ENCODE peak calls at places on chromosomes 7 and 10, in four cellular contexts. One of them, this sample, is unnamed.

GRCh38 chr10:8048281-8049008 is 6.0 kb upstream of the GATA3 start:
- DNase-seq in mesothelial cell of epicardium: no peak
- DNase-seq in PC-3: no peak
- DNase-seq in AG04449: no peak
- DNase-seq in this sample: no peak

GRCh38 chr7:21922605-21923004 is 23.1 kb downstream of the CDCA7L start:
- DNase-seq in AG04449: no peak
- DNase-seq in PC-3: no peak
- DNase-seq in mesothelial cell of epicardium: no peak
- DNase-seq in this sample: no peak

GRCh38 chr7:143882611-143883078 is 19.3 kb downstream of the TCAF1 start:
- DNase-seq in AG04449: no peak
- DNase-seq in PC-3: no peak
- DNase-seq in mesothelial cell of epicardium: peak
- DNase-seq in this sample: peak

GRCh38 chr7:45709168-45710034 is 135.2 kb downstream of the ADCY1 start:
- DNase-seq in PC-3: no peak
- DNase-seq in AG04449: no peak
- DNase-seq in mesothelial cell of epicardium: no peak
- DNase-seq in this sample: no peak

GRCh38 chr7:148850564-148850963 is 33.5 kb downstream of the EZH2 start:
- DNase-seq in mesothelial cell of epicardium: no peak
- DNase-seq in AG04449: no peak
- DNase-seq in PC-3: no peak
- DNase-seq in this sample: no peak

GRCh38 chr10:61283066-61283465 is 170.1 kb downstream of the TMEM26 start:
- DNase-seq in mesothelial cell of epicardium: no peak
- DNase-seq in AG04449: no peak
- DNase-seq in PC-3: no peak
- DNase-seq in this sample: no peak

GRCh38 chr7:35555386-35555785 is 139.5 kb downstream of the HERPUD2 start:
- DNase-seq in PC-3: no peak
- DNase-seq in AG04449: no peak
- DNase-seq in mesothelial cell of epicardium: no peak
- DNase-seq in this sample: no peak

GRCh38 chr7:95440394-95441038 is 5.7 kb upstream of the PON2 start:
- DNase-seq in PC-3: no peak
- DNase-seq in AG04449: no peak
- DNase-seq in mesothelial cell of epicardium: no peak
- DNase-seq in this sample: no peak

GRCh38 chr10:102457591-102458150 is 6.3 kb upstream of the C10orf95 start:
- DNase-seq in AG04449: no peak
- DNase-seq in mesothelial cell of epicardium: no peak
- DNase-seq in PC-3: no peak
- DNase-seq in this sample: no peak

GRCh38 chr10:110273474-110273873 is 31.2 kb downstream of the SMNDC1 start:
- DNase-seq in PC-3: peak
- DNase-seq in AG04449: peak
- DNase-seq in mesothelial cell of epicardium: no peak
- DNase-seq in this sample: no peak

GRCh38 chr7:154484943-154485342 is 432.7 kb downstream of the DPP6 start:
- DNase-seq in mesothelial cell of epicardium: no peak
- DNase-seq in PC-3: no peak
- DNase-seq in AG04449: no peak
- DNase-seq in this sample: no peak

GRCh38 chr10:104880655-104881222 is 239.6 kb downstream of the SORCS3 start:
- DNase-seq in mesothelial cell of epicardium: no peak
- DNase-seq in AG04449: no peak
- DNase-seq in PC-3: no peak
- DNase-seq in this sample: no peak

GRCh38 chr7:1053002-1053411 is 8.7 kb downstream of the GPR146 start:
- DNase-seq in mesothelial cell of epicardium: no peak
- DNase-seq in AG04449: no peak
- DNase-seq in PC-3: no peak
- DNase-seq in this sample: no peak

GRCh38 chr7:77367976-77368375 is 48.2 kb downstream of the GSAP start:
- DNase-seq in AG04449: no peak
- DNase-seq in mesothelial cell of epicardium: no peak
- DNase-seq in PC-3: no peak
- DNase-seq in this sample: no peak

GRCh38 chr7:91556956-91557650 is 292.9 kb downstream of the FZD1 start:
- DNase-seq in PC-3: peak
- DNase-seq in AG04449: no peak
- DNase-seq in mesothelial cell of epicardium: no peak
- DNase-seq in this sample: no peak

GRCh38 chr7:55594414-55594813 is 22.1 kb upstream of the VOPP1 start:
- DNase-seq in PC-3: no peak
- DNase-seq in mesothelial cell of epicardium: no peak
- DNase-seq in AG04449: no peak
- DNase-seq in this sample: no peak

GRCh38 chr10:100327007-100327700 is 2.9 kb downstream of the PKD2L1 start:
- DNase-seq in mesothelial cell of epicardium: no peak
- DNase-seq in PC-3: no peak
- DNase-seq in AG04449: no peak
- DNase-seq in this sample: no peak

GRCh38 chr10:72124984-72125383 is 36.6 kb upstream of the SPOCK2 start:
- DNase-seq in AG04449: peak
- DNase-seq in PC-3: no peak
- DNase-seq in mesothelial cell of epicardium: no peak
- DNase-seq in this sample: no peak

GRCh38 chr10:17019696-17020095 is 109.9 kb downstream of the CUBN start:
- DNase-seq in PC-3: no peak
- DNase-seq in AG04449: no peak
- DNase-seq in mesothelial cell of epicardium: no peak
- DNase-seq in this sample: no peak
- TF ChIP-seq CTCF in PC-3: no peak
- TF ChIP-seq CTCF in AG04449: no peak
- TF ChIP-seq CTCF in mesothelial cell of epicardium: no peak
- TF ChIP-seq CTCF in this sample: no peak

GRCh38 chr10:68550747-68551411 is 9.3 kb upstream of the TET1 start:
- DNase-seq in PC-3: peak
- DNase-seq in mesothelial cell of epicardium: no peak
- DNase-seq in AG04449: no peak
- DNase-seq in this sample: peak
- TF ChIP-seq CTCF in PC-3: peak
- TF ChIP-seq CTCF in mesothelial cell of epicardium: peak
- TF ChIP-seq CTCF in AG04449: peak
- TF ChIP-seq CTCF in this sample: peak

GRCh38 chr7:3649250-3649649 is 348.2 kb downstream of the SDK1 start:
- DNase-seq in PC-3: peak
- DNase-seq in AG04449: no peak
- DNase-seq in mesothelial cell of epicardium: no peak
- DNase-seq in this sample: no peak
- TF ChIP-seq CTCF in PC-3: peak
- TF ChIP-seq CTCF in AG04449: no peak
- TF ChIP-seq CTCF in mesothelial cell of epicardium: no peak
- TF ChIP-seq CTCF in this sample: no peak

GRCh38 chr7:118175751-118176150 is 8.2 kb upstream of the LSM8 start:
- DNase-seq in mesothelial cell of epicardium: no peak
- DNase-seq in AG04449: no peak
- DNase-seq in PC-3: no peak
- DNase-seq in this sample: no peak
- TF ChIP-seq CTCF in mesothelial cell of epicardium: no peak
- TF ChIP-seq CTCF in AG04449: no peak
- TF ChIP-seq CTCF in PC-3: no peak
- TF ChIP-seq CTCF in this sample: no peak

GRCh38 chr7:104126411-104126841 is 81.4 kb downstream of the ORC5 start:
- DNase-seq in mesothelial cell of epicardium: no peak
- DNase-seq in AG04449: no peak
- DNase-seq in PC-3: no peak
- DNase-seq in this sample: no peak
- TF ChIP-seq CTCF in mesothelial cell of epicardium: no peak
- TF ChIP-seq CTCF in AG04449: no peak
- TF ChIP-seq CTCF in PC-3: no peak
- TF ChIP-seq CTCF in this sample: no peak

DNA sequence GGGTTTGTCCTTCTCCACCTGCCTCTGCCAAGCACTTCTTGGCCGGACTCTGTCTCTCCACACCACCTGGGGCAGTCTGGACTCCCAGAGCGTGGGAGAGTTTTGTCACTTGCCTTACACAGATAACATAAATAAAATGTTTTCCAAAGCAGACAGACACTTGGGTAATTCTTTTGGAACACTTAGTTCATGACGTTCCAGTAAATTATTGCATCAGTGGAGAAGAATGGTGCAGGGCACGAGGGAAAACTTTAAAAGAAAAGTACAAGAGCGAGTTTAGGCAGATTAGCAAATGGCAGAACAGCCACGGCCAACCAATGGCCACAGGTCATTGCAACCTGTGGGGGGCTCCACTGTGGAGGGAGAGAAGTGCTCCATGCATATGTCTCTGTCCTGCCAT is 170.6 kb upstream of the GRB10 start:
- DNase-seq in mesothelial cell of epicardium: no peak
- DNase-seq in PC-3: no peak
- DNase-seq in AG04449: no peak
- DNase-seq in this sample: no peak
- TF ChIP-seq CTCF in mesothelial cell of epicardium: no peak
- TF ChIP-seq CTCF in PC-3: no peak
- TF ChIP-seq CTCF in AG04449: no peak
- TF ChIP-seq CTCF in this sample: no peak

DNA sequence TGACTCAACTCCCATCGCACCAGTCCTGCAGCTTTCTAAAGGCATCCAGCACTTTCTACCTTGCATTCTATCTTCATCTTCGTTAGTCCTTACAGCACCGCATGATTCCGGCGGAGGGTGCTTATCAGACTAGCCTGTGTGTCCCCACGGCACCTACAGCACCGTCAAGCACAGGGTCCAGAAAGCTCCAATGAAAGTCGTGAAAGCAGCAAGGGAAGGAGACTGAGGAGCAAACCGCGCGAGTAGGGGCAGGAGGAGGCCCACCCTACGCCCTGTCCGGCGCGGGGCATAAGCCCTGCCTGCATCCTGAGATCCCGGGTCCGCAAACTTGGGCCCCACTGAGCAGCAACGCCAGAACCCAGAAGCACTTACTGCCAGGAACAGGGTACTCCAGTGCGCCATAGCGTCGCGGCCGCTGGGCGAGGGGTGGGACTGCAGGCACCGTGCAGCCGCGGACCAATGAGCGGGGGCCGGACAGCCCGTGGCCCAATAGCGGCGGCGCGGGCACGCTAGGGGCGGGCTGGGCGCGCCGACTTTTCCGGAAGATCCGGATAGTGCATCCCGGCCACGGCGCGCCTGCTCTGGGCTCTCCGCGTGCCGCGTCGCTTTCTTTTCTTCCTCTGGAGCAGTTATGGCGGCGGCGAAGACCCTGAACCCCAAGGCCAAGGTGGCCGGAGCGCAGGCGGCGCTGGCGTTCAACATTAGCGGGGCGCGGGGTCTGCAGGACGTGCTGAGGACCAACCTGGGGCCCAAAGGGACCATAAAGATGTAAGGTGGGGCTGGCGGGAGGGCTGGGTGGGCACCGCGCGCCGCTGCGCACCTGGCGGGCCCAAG is 122.1 kb upstream of the VKORC1L1 start:
- DNase-seq in mesothelial cell of epicardium: peak
- DNase-seq in PC-3: peak
- DNase-seq in AG04449: no peak
- DNase-seq in this sample: peak
- TF ChIP-seq CTCF in mesothelial cell of epicardium: no peak
- TF ChIP-seq CTCF in PC-3: no peak
- TF ChIP-seq CTCF in AG04449: no peak
- TF ChIP-seq CTCF in this sample: no peak

DNA sequence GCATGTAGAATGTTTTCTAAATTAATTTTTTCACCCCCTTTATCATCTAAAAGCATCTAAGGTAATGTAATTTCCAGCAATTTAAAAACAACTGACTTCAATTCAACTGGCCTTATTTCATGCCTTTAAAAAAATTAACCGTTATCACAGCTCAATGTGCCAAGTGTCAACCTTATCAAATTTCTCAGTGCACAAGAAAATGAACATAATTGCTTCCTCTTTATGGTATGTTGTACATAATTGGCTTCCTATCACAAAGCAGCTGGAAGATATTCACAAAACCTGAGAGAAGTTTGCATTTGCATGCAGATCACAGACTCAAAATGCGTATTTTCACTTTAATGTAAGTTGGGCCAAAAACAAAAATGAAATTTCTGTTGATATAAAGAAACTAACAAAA is 966.4 kb downstream of the GRM8 start:
- DNase-seq in mesothelial cell of epicardium: no peak
- DNase-seq in AG04449: no peak
- DNase-seq in PC-3: no peak
- DNase-seq in this sample: no peak
- TF ChIP-seq CTCF in mesothelial cell of epicardium: no peak
- TF ChIP-seq CTCF in AG04449: no peak
- TF ChIP-seq CTCF in PC-3: no peak
- TF ChIP-seq CTCF in this sample: no peak

GRCh38 chr10:63133787-63134557 is 844 bp downstream of the NRBF2 start:
- DNase-seq in mesothelial cell of epicardium: no peak
- DNase-seq in PC-3: peak
- DNase-seq in AG04449: no peak
- DNase-seq in this sample: no peak

GRCh38 chr10:63129888-63130287 is 3.2 kb upstream of the NRBF2 start:
- DNase-seq in PC-3: no peak
- DNase-seq in AG04449: no peak
- DNase-seq in mesothelial cell of epicardium: no peak
- DNase-seq in this sample: no peak

GRCh38 chr10:63133056-63133786 is at the start of gene NRBF2:
- DNase-seq in mesothelial cell of epicardium: peak
- DNase-seq in AG04449: peak
- DNase-seq in PC-3: peak
- DNase-seq in this sample: peak

GRCh38 chr10:63128443-63128842 is 4.7 kb upstream of the NRBF2 start:
- DNase-seq in mesothelial cell of epicardium: no peak
- DNase-seq in AG04449: peak
- DNase-seq in PC-3: no peak
- DNase-seq in this sample: no peak

GRCh38 chr10:63132651-63133055 is 475 bp upstream of the NRBF2 start:
- DNase-seq in PC-3: no peak
- DNase-seq in mesothelial cell of epicardium: no peak
- DNase-seq in AG04449: no peak
- DNase-seq in this sample: no peak
- TF ChIP-seq CTCF in PC-3: peak
- TF ChIP-seq CTCF in mesothelial cell of epicardium: no peak
- TF ChIP-seq CTCF in AG04449: no peak
- TF ChIP-seq CTCF in this sample: no peak

GRCh38 chr7:133611955-133612354 is 359.1 kb downstream of the EXOC4 start:
- DNase-seq in mesothelial cell of epicardium: no peak
- DNase-seq in AG04449: no peak
- DNase-seq in PC-3: no peak
- DNase-seq in this sample: no peak
- TF ChIP-seq CTCF in mesothelial cell of epicardium: no peak
- TF ChIP-seq CTCF in AG04449: no peak
- TF ChIP-seq CTCF in PC-3: no peak
- TF ChIP-seq CTCF in this sample: no peak